ENCODE peak calls at places on chromosomes 2 and 18, in seven cellular contexts. R is activated T-cell treated with anti-CD3 and anti-CD28 coated beads for 1 hour; D is T-cell; Z is frontal cortex; K is fibroblast of mammary gland; Y is NK-92 treated with Interleukin-12 subunit alpha and Interleukin-12 subunit beta, amount 100 ng/mL, for 24 hours; T is GM04503. Q is an unnamed sample.

GRCh38 chr2:223952280-223952968 is 4.8 kb upstream of the MRPL44 start:
- DNase-seq in D (no peak), K (no peak), T (no peak), Z (no peak), R (no peak), Y (no peak), Q (no peak)

GRCh38 chr18:59196161-59196560 is 23.8 kb upstream of the GRP start:
- DNase-seq in Z (no peak), T (no peak), R (no peak), D (no peak), K (no peak), Y (no peak), Q (no peak)

GRCh38 chr2:96315400-96316071 is 9.6 kb upstream of the ITPRIPL1 start:
- DNase-seq in T (peak), Y (no peak), R (no peak), D (no peak), K (peak), Z (no peak), Q (peak)

GRCh38 chr2:72883356-72883962 is 3.7 kb upstream of the SPR start:
- DNase-seq in T (no peak), D (peak), Z (no peak), R (no peak), K (peak), Y (no peak), Q (peak)

GRCh38 chr2:124315221-124315880 is 290.3 kb downstream of the CNTNAP5 start:
- DNase-seq in R (no peak), D (no peak), T (no peak), Z (no peak), K (no peak), Y (no peak), Q (no peak)

GRCh38 chr2:189153608-189154007 is 26.0 kb downstream of the COL5A2 start:
- DNase-seq in K (peak), D (no peak), T (no peak), R (no peak), Y (no peak), Z (no peak), Q (peak)

GRCh38 chr2:229477269-229477668 is 206.2 kb upstream of the PID1 start:
- DNase-seq in K (no peak), R (no peak), T (no peak), D (no peak), Z (no peak), Y (no peak), Q (no peak)

GRCh38 chr18:13216732-13217465 is 1.7 kb upstream of the LDLRAD4 start:
- DNase-seq in Y (no peak), T (no peak), D (peak), R (peak), Z (peak), K (no peak), Q (no peak)

GRCh38 chr2:146853741-146854444 is 990.9 kb upstream of the ACVR2A start:
- DNase-seq in Y (no peak), R (no peak), Z (no peak), D (no peak), T (no peak), K (peak), Q (peak)

Q was measured in astrocyte of the cerebellum.